ENCODE peak calls at places on chromosomes 13 and 19, in four cellular contexts. J, K, H and X are unnamed samples.

GRCh38 chr13:61170791-61171330 is 244.8 kb downstream of the PCDH20 start:
- DNase-seq in H (no peak), J (no peak), K (no peak), X (no peak)

GRCh38 chr13:102978168-102978567 is 88.0 kb downstream of the SLC10A2 start:
- DNase-seq in K (no peak), J (peak), H (no peak), X (no peak)

GRCh38 chr19:11766597-11767591 is at the start of gene ZNF441:
- DNase-seq in K (peak), H (peak), J (peak), X (peak)

GRCh38 chr13:40813662-40814454 is 24.4 kb downstream of the SLC25A15 start:
- DNase-seq in H (no peak), K (no peak), J (peak), X (peak)

GRCh38 chr13:112722433-112723250 is 32.8 kb downstream of the ATP11A start:
- DNase-seq in K (peak), H (no peak), J (peak), X (peak)

GRCh38 chr19:40234429-40235237 is 8.1 kb upstream of the CCNP start:
- DNase-seq in K (no peak), J (no peak), H (no peak), X (no peak)

GRCh38 chr19:8269724-8270123 is 38.4 kb downstream of the CD320 start:
- DNase-seq in J (no peak), H (no peak), K (no peak), X (no peak)

GRCh38 chr19:19270749-19271571 is 2.1 kb downstream of the TM6SF2 start:
- DNase-seq in H (no peak), J (no peak), K (no peak), X (no peak)

GRCh38 chr19:31562916-31563626 is 213.8 kb upstream of the TSHZ3 start:
- DNase-seq in K (no peak), H (no peak), J (no peak), X (no peak)

GRCh38 chr13:34334984-34335661 is 517.2 kb downstream of the RFC3 start:
- DNase-seq in K (no peak), J (no peak), H (no peak), X (no peak)

GRCh38 chr13:99800951-99801350 is 170.6 kb downstream of the ZIC5 start:
- DNase-seq in J (no peak), H (no peak), K (no peak), X (no peak)

GRCh38 chr13:50844181-50844875 is 836 bp upstream of the DLEU7 start:
- DNase-seq in H (no peak), K (no peak), J (no peak), X (no peak)

GRCh38 chr13:48160879-48161278 is 66.0 kb upstream of the MED4 start:
- DNase-seq in J (peak), H (no peak), K (no peak), X (peak)

GRCh38 chr19:4373601-4374441 is 26.5 kb downstream of the SH3GL1 start:
- DNase-seq in K (no peak), J (no peak), H (no peak), X (peak)

GRCh38 chr13:83536153-83536552 is 346.1 kb downstream of the SLITRK1 start:
- DNase-seq in H (no peak), J (no peak), K (no peak), X (no peak)

GRCh38 chr13:32984857-32985626 is 31.2 kb upstream of the KL start:
- DNase-seq in H (no peak), J (peak), K (no peak), X (no peak)

GRCh38 chr19:43354305-43354627 is 780 bp downstream of the CD177 start:
- DNase-seq in J (no peak), H (no peak), K (no peak), X (no peak)

GRCh38 chr19:1459479-1459878 is 9.6 kb downstream of the APC2 start:
- DNase-seq in J (no peak), K (no peak), H (no peak), X (no peak)